ENCODE peak calls at places on chromosomes 11 and 22, in eight cellular contexts. J is tibial nerve, X is lower leg skin, Z is sigmoid colon, K is Peyer's patch, D is stomach, A is body of pancreas, H is NB4. P is an unnamed sample.
A peak's percentile ranks its signal among the peaks of the same experiment; 100 is the strongest.

GRCh38 chr11:109123811-109124787 is 297.9 kb upstream of the C11orf87 start:
- DNase-seq in X (no peak), J (no peak), K (no peak), H (no peak), D (no peak), Z (no peak), A (no peak), P (no peak)

GRCh38 chr11:102451693-102452460 is 688 bp downstream of the TMEM123 start:
- DNase-seq in Z (peak; percentile 83), X (peak; percentile 93), H (peak; percentile 87), D (peak; percentile 71), J (peak; percentile 38), A (peak; percentile 64), K (peak; percentile 91), P (peak; percentile 78)

GRCh38 chr22:30674482-30674881 is 6.8 kb upstream of the DUSP18 start:
- DNase-seq in H (no peak), K (no peak), A (no peak), X (no peak), Z (no peak), J (no peak), D (no peak), P (no peak)

GRCh38 chr11:68912254-68912653 is 8.6 kb downstream of the IGHMBP2 start:
- DNase-seq in D (no peak), H (no peak), Z (no peak), K (no peak), A (no peak), J (no peak), X (no peak), P (no peak)

GRCh38 chr11:93519179-93519578 is 24.0 kb downstream of the SMCO4 start:
- DNase-seq in K (no peak), X (no peak), A (no peak), D (no peak), J (no peak), H (no peak), Z (no peak), P (no peak)

GRCh38 chr11:72826191-72826941 is 12.2 kb downstream of the ATG16L2 start:
- DNase-seq in Z (peak; percentile 60), J (no peak), X (peak; percentile 82), K (peak; percentile 44), D (no peak), A (no peak), H (no peak), P (no peak)

GRCh38 chr11:945986-946385 is 20.3 kb downstream of the AP2A2 start:
- DNase-seq in Z (no peak), J (no peak), K (no peak), X (no peak), H (peak; percentile 75), A (no peak), D (no peak), P (no peak)

GRCh38 chr22:42908082-42908746 is 51.1 kb upstream of the ARFGAP3 start:
- DNase-seq in D (no peak), K (no peak), A (no peak), J (no peak), X (no peak), H (no peak), Z (no peak), P (no peak)

GRCh38 chr11:104776501-104777170 is 121.6 kb downstream of the CASP12 start:
- DNase-seq in K (no peak), A (no peak), Z (no peak), D (no peak), X (no peak), J (no peak), H (no peak), P (no peak)

GRCh38 chr22:24023204-24023789 is 12.2 kb downstream of the CABIN1 start:
- DNase-seq in K (no peak), H (no peak), Z (no peak), A (no peak), J (no peak), X (no peak), D (no peak), P (no peak)

GRCh38 chr11:113615773-113616172 is 90.3 kb downstream of the TMPRSS5 start:
- DNase-seq in Z (no peak), X (no peak), D (no peak), K (no peak), A (no peak), J (no peak), H (no peak), P (no peak)

GRCh38 chr11:33419956-33420355 is 162.8 kb downstream of the HIPK3 start:
- DNase-seq in J (no peak), K (no peak), D (no peak), X (no peak), A (no peak), Z (no peak), H (no peak), P (no peak)

GRCh38 chr11:60866911-60867870 is at the start of gene ZP1:
- DNase-seq in H (no peak), X (peak; percentile 77), J (peak; percentile 23), A (no peak), Z (peak; percentile 57), K (peak; percentile 36), D (peak; percentile 24), P (no peak)

GRCh38 chr11:2466869-2467694 is 22.3 kb downstream of the KCNQ1 start:
- DNase-seq in H (peak; percentile 90), D (peak; percentile 33), K (peak; percentile 84), A (peak; percentile 8), X (peak; percentile 75), J (no peak), Z (peak; percentile 59), P (no peak)

GRCh38 chr11:26914968-26915367 is 78.9 kb upstream of the FIBIN start:
- DNase-seq in X (no peak), A (no peak), Z (no peak), J (no peak), K (no peak), D (no peak), H (no peak), P (no peak)

GRCh38 chr11:35183526-35183925 is 44.6 kb downstream of the CD44 start:
- DNase-seq in H (no peak), Z (no peak), J (no peak), A (no peak), D (no peak), K (no peak), X (no peak), P (no peak)

GRCh38 chr22:28570697-28571373 is 108.8 kb downstream of the TTC28 start:
- DNase-seq in H (no peak), K (no peak), Z (no peak), D (no peak), A (no peak), J (no peak), X (no peak), P (no peak)

GRCh38 chr11:69180726-69181125 is 25.0 kb downstream of the SMIM38 start:
- DNase-seq in H (no peak), D (no peak), A (no peak), Z (no peak), K (no peak), J (no peak), X (no peak), P (no peak)

GRCh38 chr22:36977401-36977861 is 41.8 kb downstream of the TST start:
- DNase-seq in A (peak; percentile 64), Z (peak; percentile 74), X (peak; percentile 92), H (peak; percentile 81), K (peak; percentile 93), D (peak; percentile 67), J (peak; percentile 9), P (peak; percentile 72)

GRCh38 chr11:68714047-68714856 is 29.9 kb downstream of the GAL start:
- DNase-seq in D (no peak), H (no peak), A (no peak), Z (no peak), K (no peak), J (no peak), X (no peak), P (no peak)

GRCh38 chr22:36052505-36052941 is 23.9 kb upstream of the RBFOX2 start:
- DNase-seq in H (peak; percentile 72), Z (no peak), K (no peak), X (no peak), D (peak; percentile 33), A (no peak), J (no peak), P (no peak)

GRCh38 chr22:40637181-40638150 is 947 bp upstream of the MRTFA start:
- DNase-seq in D (peak; percentile 63), A (peak; percentile 16), H (no peak), X (peak; percentile 95), Z (peak; percentile 77), J (peak; percentile 76), K (peak; percentile 81), P (peak; percentile 72)

GRCh38 chr11:75268626-75269366 is 28.2 kb downstream of the TPBGL start:
- DNase-seq in J (no peak), D (no peak), Z (peak; percentile 48), K (peak; percentile 43), A (no peak), X (peak; percentile 70), H (no peak), P (peak; percentile 14)

GRCh38 chr11:112334381-112334780 is 73.7 kb upstream of the PLET1 start:
- DNase-seq in A (no peak), K (no peak), X (peak; percentile 60), J (no peak), Z (no peak), D (no peak), H (no peak), P (no peak)
- H3K4me3 ChIP-seq in A (no peak overlapping the region), K (no peak overlapping the region), X (no peak overlapping the region), J (no peak overlapping the region), Z (no peak overlapping the region), D (no peak overlapping the region), H (no peak overlapping the region), P (no peak overlapping the region)

DNA sequence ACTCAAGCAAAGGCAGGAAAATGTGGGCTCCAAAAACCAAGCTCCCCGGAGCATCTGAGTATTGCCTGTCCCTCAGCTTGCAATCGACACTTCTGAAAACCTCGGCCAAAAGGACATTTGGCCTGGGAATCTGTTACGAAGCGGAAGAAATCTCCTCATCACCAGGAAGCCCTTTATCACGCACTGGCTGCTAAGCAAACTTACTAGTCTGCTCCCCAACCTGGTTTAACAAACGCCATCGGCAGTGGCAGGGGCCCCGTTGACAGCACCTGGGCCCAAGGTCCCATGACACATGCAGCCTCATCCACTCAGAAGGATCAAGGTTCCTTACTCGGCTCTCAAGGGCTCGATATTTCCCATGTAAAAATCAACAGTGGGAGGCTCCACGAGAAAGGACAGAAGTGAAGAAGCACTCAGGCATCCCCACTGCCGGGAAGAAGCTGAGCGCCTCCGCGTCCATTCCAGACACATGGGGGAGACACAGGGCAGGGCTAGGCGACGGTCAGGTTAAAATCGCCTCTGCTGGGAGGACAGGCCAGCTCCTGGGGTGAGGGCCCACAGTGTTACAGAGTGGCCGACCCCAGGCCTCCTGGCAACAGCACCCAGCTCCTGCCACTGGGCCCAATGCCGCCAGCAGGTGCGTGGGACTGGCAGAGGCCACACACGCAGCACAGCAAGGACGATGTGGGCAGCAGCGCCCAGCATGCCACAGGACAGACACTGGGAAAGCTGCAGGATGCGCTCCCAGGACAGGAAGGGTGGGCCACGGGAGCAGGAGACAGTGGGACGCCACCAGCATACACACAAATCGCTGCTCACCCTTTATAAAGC is 27.1 kb downstream of the BRD1 start:
- DNase-seq in A (no peak), Z (no peak), X (no peak), D (no peak), K (no peak), J (no peak), H (no peak), P (no peak)
- TF ChIP-seq CTCF in A (no peak), Z (peak; percentile 41), X (no peak), D (no peak), K (no peak), J (no peak), H (no peak), P (no peak)

GRCh38 chr22:20952544-20953341 is 14.3 kb upstream of the AIFM3 start:
- DNase-seq in A (no peak), J (no peak), H (no peak), D (no peak), X (no peak), Z (no peak), K (peak; percentile 85), P (peak; percentile 53)
- TF ChIP-seq POLR2A in A (no peak), J (no peak), H (no peak), D (no peak), X (no peak), Z (no peak), K (no peak), P (no peak)

GRCh38 chr22:26781591-26781990 is 124.2 kb downstream of the MIAT start:
- DNase-seq in K (no peak), X (no peak), H (no peak), D (no peak), A (no peak), Z (no peak), J (no peak), P (no peak)
- H3K4me3 ChIP-seq in K (no peak overlapping the region), X (no peak overlapping the region), H (no peak overlapping the region), D (no peak overlapping the region), A (no peak overlapping the region), Z (no peak overlapping the region), J (no peak overlapping the region), P (no peak overlapping the region)

P was measured in right lobe of liver.